ENCODE peak calls at places on chromosomes 3 and 15, in seven cellular contexts. D is hepatocyte, C is HTR-8/SVneo, V is NCI-H1048, J is fibroblast of pulmonary artery, U is NCI-H510A treated with DMSO at 0.1 percent for 48 hours, F is fibroblast of lung. T is an unnamed sample.

GRCh38 chr15:100199711-100200286 is 142.0 kb downstream of the ADAMTS17 start:
- DNase-seq in D (no peak), C (no peak), V (no peak), J (no peak), U (no peak), F (no peak), T (no peak)

GRCh38 chr3:151798476-151798875 is 15.4 kb upstream of the AADAC start:
- DNase-seq in D (no peak), C (no peak), V (no peak), J (no peak), U (no peak), F (peak), T (no peak)

GRCh38 chr3:122697952-122698625 is 17.4 kb downstream of the PARP14 start:
- DNase-seq in D (no peak), C (no peak), V (no peak), J (no peak), U (no peak), F (peak), T (no peak)

GRCh38 chr3:108175352-108175751 is 46.9 kb downstream of the IFT57 start:
- DNase-seq in D (no peak), C (no peak), V (no peak), J (no peak), U (no peak), F (peak), T (no peak)

GRCh38 chr15:83746231-83746630 is 92.3 kb downstream of the ADAMTSL3 start:
- DNase-seq in D (no peak), C (no peak), V (no peak), J (no peak), U (no peak), F (no peak), T (no peak)

GRCh38 chr3:14962762-14963161 is 15.4 kb downstream of the NR2C2 start:
- DNase-seq in D (no peak), C (no peak), V (no peak), J (no peak), U (no peak), F (peak), T (no peak)

GRCh38 chr3:70309591-70309990 is 2.8 kb downstream of the MDFIC2 start:
- DNase-seq in D (no peak), C (no peak), V (no peak), J (no peak), U (no peak), F (no peak), T (no peak)

GRCh38 chr3:147846854-147847453 is 437.8 kb downstream of the ZIC1 start:
- DNase-seq in D (no peak), C (no peak), V (no peak), J (no peak), U (no peak), F (no peak), T (no peak)

GRCh38 chr15:88908697-88909621 is 4.2 kb downstream of the MFGE8 start:
- DNase-seq in D (no peak), C (no peak), V (no peak), J (peak), U (no peak), F (peak), T (peak)

GRCh38 chr15:67820992-67821783 is 4.1 kb upstream of the SKOR1 start:
- DNase-seq in D (peak), C (peak), V (no peak), J (peak), U (no peak), F (peak), T (peak)

GRCh38 chr3:169363318-169363717 is 300.2 kb downstream of the MECOM start:
- DNase-seq in D (no peak), C (no peak), V (no peak), J (no peak), U (no peak), F (no peak), T (no peak)

GRCh38 chr15:40807888-40808194 is 568 bp upstream of the DNAJC17 start:
- DNase-seq in D (no peak), C (no peak), V (no peak), J (no peak), U (no peak), F (no peak), T (no peak)

GRCh38 chr3:65607101-65607500 is 431.6 kb downstream of the MAGI1 start:
- DNase-seq in D (no peak), C (no peak), V (no peak), J (no peak), U (no peak), F (no peak), T (no peak)

GRCh38 chr3:72427575-72427974 is 420.7 kb downstream of the SHQ1 start:
- DNase-seq in D (no peak), C (no peak), V (no peak), J (no peak), U (no peak), F (no peak), T (no peak)

GRCh38 chr3:69385723-69386483 is at the start of gene FRMD4B:
- DNase-seq in D (peak), C (peak), V (no peak), J (peak), U (peak), F (peak), T (peak)

T was measured in uterus.